ENCODE peak calls at places on chromosomes 1 and 21, in ten cellular contexts. One of them, this sample, is unnamed.

GRCh38 chr1:188169971-188170370 is 1341.2 kb downstream of the PLA2G4A start:
- DNase-seq in foreskin keratinocyte: no peak
- DNase-seq in right lobe of liver: no peak
- DNase-seq in AG04450: no peak
- DNase-seq in GM23338: no peak
- DNase-seq in Peyer's patch: no peak
- DNase-seq in H1: no peak
- DNase-seq in kidney: no peak
- DNase-seq in dorsolateral prefrontal cortex: no peak
- DNase-seq in IMR-90: no peak
- DNase-seq in this sample: no peak

GRCh38 chr1:68331117-68331865 is 99.0 kb upstream of the WLS start:
- DNase-seq in right lobe of liver: no peak
- DNase-seq in H1: no peak
- DNase-seq in kidney: no peak
- DNase-seq in GM23338: no peak
- DNase-seq in IMR-90: peak; percentile 97
- DNase-seq in Peyer's patch: no peak
- DNase-seq in AG04450: peak; percentile 84
- DNase-seq in foreskin keratinocyte: peak; percentile 72
- DNase-seq in dorsolateral prefrontal cortex: no peak
- DNase-seq in this sample: peak; percentile 44

GRCh38 chr1:91018006-91018405 is 3.8 kb downstream of the ZNF644 start:
- DNase-seq in GM23338: peak; percentile 57
- DNase-seq in dorsolateral prefrontal cortex: no peak
- DNase-seq in H1: no peak
- DNase-seq in IMR-90: no peak
- DNase-seq in right lobe of liver: no peak
- DNase-seq in Peyer's patch: no peak
- DNase-seq in foreskin keratinocyte: no peak
- DNase-seq in kidney: no peak
- DNase-seq in AG04450: no peak
- DNase-seq in this sample: no peak

GRCh38 chr1:145906954-145907755 is 2.7 kb downstream of the ITGA10 start:
- DNase-seq in right lobe of liver: no peak
- DNase-seq in dorsolateral prefrontal cortex: no peak
- DNase-seq in GM23338: no peak
- DNase-seq in Peyer's patch: no peak
- DNase-seq in foreskin keratinocyte: no peak
- DNase-seq in kidney: no peak
- DNase-seq in H1: no peak
- DNase-seq in IMR-90: peak; percentile 30
- DNase-seq in AG04450: no peak
- DNase-seq in this sample: no peak

GRCh38 chr1:70353641-70354331 is 736 bp downstream of the ANKRD13C start:
- DNase-seq in AG04450: peak; percentile 46
- DNase-seq in GM23338: peak; percentile 41
- DNase-seq in right lobe of liver: no peak
- DNase-seq in IMR-90: peak; percentile 74
- DNase-seq in kidney: peak; percentile 83
- DNase-seq in H1: no peak
- DNase-seq in foreskin keratinocyte: peak; percentile 44
- DNase-seq in Peyer's patch: no peak
- DNase-seq in dorsolateral prefrontal cortex: no peak
- DNase-seq in this sample: peak; percentile 49

GRCh38 chr1:97827887-97828286 is 92.9 kb downstream of the DPYD start:
- DNase-seq in AG04450: no peak
- DNase-seq in IMR-90: no peak
- DNase-seq in Peyer's patch: no peak
- DNase-seq in kidney: no peak
- DNase-seq in foreskin keratinocyte: no peak
- DNase-seq in H1: no peak
- DNase-seq in GM23338: peak; percentile 45
- DNase-seq in dorsolateral prefrontal cortex: no peak
- DNase-seq in right lobe of liver: no peak
- DNase-seq in this sample: no peak

GRCh38 chr1:30522031-30523004 is 201.1 kb downstream of the MATN1 start:
- DNase-seq in Peyer's patch: no peak
- DNase-seq in dorsolateral prefrontal cortex: no peak
- DNase-seq in foreskin keratinocyte: peak; percentile 58
- DNase-seq in AG04450: no peak
- DNase-seq in IMR-90: peak; percentile 8
- DNase-seq in H1: peak; percentile 31
- DNase-seq in kidney: no peak
- DNase-seq in right lobe of liver: peak; percentile 92
- DNase-seq in GM23338: no peak
- DNase-seq in this sample: no peak

GRCh38 chr1:84090447-84091244 is 53.4 kb upstream of the PRKACB start:
- DNase-seq in AG04450: no peak
- DNase-seq in kidney: no peak
- DNase-seq in right lobe of liver: no peak
- DNase-seq in IMR-90: no peak
- DNase-seq in foreskin keratinocyte: no peak
- DNase-seq in dorsolateral prefrontal cortex: no peak
- DNase-seq in Peyer's patch: no peak
- DNase-seq in H1: no peak
- DNase-seq in GM23338: no peak
- DNase-seq in this sample: no peak

GRCh38 chr21:36547464-36547863 is 67.5 kb upstream of the CLDN14 start:
- DNase-seq in AG04450: no peak
- DNase-seq in IMR-90: no peak
- DNase-seq in foreskin keratinocyte: no peak
- DNase-seq in GM23338: no peak
- DNase-seq in right lobe of liver: peak; percentile 51
- DNase-seq in kidney: no peak
- DNase-seq in Peyer's patch: no peak
- DNase-seq in H1: no peak
- DNase-seq in dorsolateral prefrontal cortex: no peak
- DNase-seq in this sample: no peak

GRCh38 chr1:210257698-210258395 is 25.3 kb downstream of the SERTAD4 start:
- DNase-seq in GM23338: no peak
- DNase-seq in dorsolateral prefrontal cortex: no peak
- DNase-seq in AG04450: no peak
- DNase-seq in Peyer's patch: no peak
- DNase-seq in right lobe of liver: no peak
- DNase-seq in kidney: peak; percentile 80
- DNase-seq in foreskin keratinocyte: peak; percentile 74
- DNase-seq in H1: no peak
- DNase-seq in IMR-90: no peak
- DNase-seq in this sample: no peak

GRCh38 chr1:154346276-154346914 is 21.1 kb downstream of the ATP8B2 start:
- DNase-seq in GM23338: no peak
- DNase-seq in H1: no peak
- DNase-seq in AG04450: no peak
- DNase-seq in kidney: no peak
- DNase-seq in Peyer's patch: no peak
- DNase-seq in dorsolateral prefrontal cortex: no peak
- DNase-seq in IMR-90: no peak
- DNase-seq in foreskin keratinocyte: no peak
- DNase-seq in right lobe of liver: no peak
- DNase-seq in this sample: no peak

GRCh38 chr1:152015766-152016165 is 21.0 kb downstream of the S100A11 start:
- DNase-seq in Peyer's patch: no peak
- DNase-seq in IMR-90: no peak
- DNase-seq in AG04450: no peak
- DNase-seq in right lobe of liver: no peak
- DNase-seq in GM23338: no peak
- DNase-seq in kidney: no peak
- DNase-seq in H1: no peak
- DNase-seq in dorsolateral prefrontal cortex: no peak
- DNase-seq in foreskin keratinocyte: no peak
- DNase-seq in this sample: no peak

GRCh38 chr1:98129486-98129885 is 208.7 kb upstream of the DPYD start:
- DNase-seq in IMR-90: no peak
- DNase-seq in foreskin keratinocyte: no peak
- DNase-seq in H1: no peak
- DNase-seq in dorsolateral prefrontal cortex: no peak
- DNase-seq in kidney: no peak
- DNase-seq in right lobe of liver: no peak
- DNase-seq in AG04450: no peak
- DNase-seq in Peyer's patch: no peak
- DNase-seq in GM23338: no peak
- DNase-seq in this sample: no peak

GRCh38 chr1:203328714-203329122 is 22.2 kb downstream of the FMOD start:
- DNase-seq in H1: no peak
- DNase-seq in Peyer's patch: peak; percentile 66
- DNase-seq in IMR-90: no peak
- DNase-seq in foreskin keratinocyte: no peak
- DNase-seq in right lobe of liver: no peak
- DNase-seq in AG04450: no peak
- DNase-seq in kidney: no peak
- DNase-seq in GM23338: peak; percentile 64
- DNase-seq in dorsolateral prefrontal cortex: no peak
- DNase-seq in this sample: no peak

GRCh38 chr1:8864713-8865397 is 13.6 kb downstream of the ENO1 start:
- DNase-seq in right lobe of liver: no peak
- DNase-seq in Peyer's patch: no peak
- DNase-seq in kidney: no peak
- DNase-seq in foreskin keratinocyte: no peak
- DNase-seq in AG04450: no peak
- DNase-seq in dorsolateral prefrontal cortex: no peak
- DNase-seq in GM23338: no peak
- DNase-seq in IMR-90: no peak
- DNase-seq in H1: no peak
- DNase-seq in this sample: no peak

GRCh38 chr1:212853658-212854057 is 4.4 kb upstream of the FLVCR1 start:
- DNase-seq in right lobe of liver: no peak
- DNase-seq in AG04450: no peak
- DNase-seq in foreskin keratinocyte: no peak
- DNase-seq in GM23338: no peak
- DNase-seq in Peyer's patch: no peak
- DNase-seq in dorsolateral prefrontal cortex: no peak
- DNase-seq in H1: no peak
- DNase-seq in IMR-90: no peak
- DNase-seq in kidney: no peak
- DNase-seq in this sample: no peak

GRCh38 chr1:188122646-188123045 is 1293.9 kb downstream of the PLA2G4A start:
- DNase-seq in IMR-90: no peak
- DNase-seq in right lobe of liver: no peak
- DNase-seq in GM23338: no peak
- DNase-seq in Peyer's patch: no peak
- DNase-seq in H1: no peak
- DNase-seq in dorsolateral prefrontal cortex: no peak
- DNase-seq in AG04450: no peak
- DNase-seq in foreskin keratinocyte: peak; percentile 61
- DNase-seq in kidney: no peak
- DNase-seq in this sample: no peak

GRCh38 chr1:6491480-6491962 is at the start of gene PLEKHG5:
- DNase-seq in foreskin keratinocyte: peak; percentile 98
- DNase-seq in Peyer's patch: no peak
- DNase-seq in AG04450: no peak
- DNase-seq in IMR-90: peak; percentile 86
- DNase-seq in H1: no peak
- DNase-seq in dorsolateral prefrontal cortex: no peak
- DNase-seq in right lobe of liver: no peak
- DNase-seq in GM23338: no peak
- DNase-seq in kidney: no peak
- DNase-seq in this sample: peak; percentile 91
- H3K27ac ChIP-seq in foreskin keratinocyte: peak within 1 kb of the TSS; percentile 100
- H3K27ac ChIP-seq in Peyer's patch: peak within 1 kb of the TSS; percentile 73
- H3K27ac ChIP-seq in AG04450: peak within 1 kb of the TSS; percentile 82
- H3K27ac ChIP-seq in IMR-90: peak within 1 kb of the TSS; percentile 80
- H3K27ac ChIP-seq in H1: no peak within 1 kb of the TSS
- H3K27ac ChIP-seq in dorsolateral prefrontal cortex: no peak within 1 kb of the TSS
- H3K27ac ChIP-seq in right lobe of liver: peak within 1 kb of the TSS; percentile 47
- H3K27ac ChIP-seq in GM23338: peak within 1 kb of the TSS; percentile 79
- H3K27ac ChIP-seq in kidney: peak within 1 kb of the TSS; percentile 63
- H3K27ac ChIP-seq in this sample: peak within 1 kb of the TSS; percentile 100

DNA sequence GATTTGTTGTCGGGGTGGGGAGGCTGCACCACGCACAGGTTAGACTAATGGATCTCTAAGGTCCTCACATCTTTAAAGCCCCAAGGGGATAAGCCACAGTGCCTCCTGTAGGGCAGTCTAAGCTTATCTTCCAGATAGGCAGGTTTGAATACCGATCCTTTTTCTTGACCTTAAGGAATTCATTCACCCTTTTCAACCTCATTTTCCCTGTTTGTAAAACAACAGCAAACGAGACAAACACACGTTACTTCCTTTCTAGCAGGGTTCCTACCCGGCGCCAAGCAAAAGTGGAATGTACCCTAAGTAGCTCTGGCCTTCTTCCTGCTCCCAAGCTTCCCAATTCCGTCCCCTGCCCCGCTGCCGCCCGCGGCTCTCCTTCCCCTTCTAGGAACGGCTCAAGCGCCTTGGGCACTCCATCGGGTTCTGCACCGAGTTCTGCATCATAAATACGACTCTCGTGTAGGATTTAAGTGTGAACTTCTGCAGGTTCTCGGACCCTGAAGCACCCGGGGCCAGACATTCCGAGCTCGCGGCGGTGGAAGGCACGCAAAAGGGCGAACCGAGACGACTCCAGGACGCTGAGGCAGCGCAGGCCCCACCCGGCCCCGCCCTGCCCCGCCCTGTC is 548 bp upstream of the CDC20 start:
- DNase-seq in GM23338: peak; percentile 82
- DNase-seq in dorsolateral prefrontal cortex: no peak
- DNase-seq in right lobe of liver: no peak
- DNase-seq in kidney: no peak
- DNase-seq in H1: no peak
- DNase-seq in IMR-90: peak; percentile 37
- DNase-seq in Peyer's patch: no peak
- DNase-seq in AG04450: no peak
- DNase-seq in foreskin keratinocyte: peak; percentile 73
- DNase-seq in this sample: peak; percentile 48
- TF ChIP-seq CTCF in GM23338: peak; percentile 76
- TF ChIP-seq CTCF in dorsolateral prefrontal cortex: peak; percentile 33
- TF ChIP-seq CTCF in right lobe of liver: no peak
- TF ChIP-seq CTCF in kidney: peak; percentile 30
- TF ChIP-seq CTCF in H1: no peak
- TF ChIP-seq CTCF in IMR-90: peak; percentile 46
- TF ChIP-seq CTCF in Peyer's patch: peak; percentile 58
- TF ChIP-seq CTCF in AG04450: peak; percentile 56
- TF ChIP-seq CTCF in foreskin keratinocyte: peak; percentile 73
- TF ChIP-seq CTCF in this sample: peak; percentile 54

DNA sequence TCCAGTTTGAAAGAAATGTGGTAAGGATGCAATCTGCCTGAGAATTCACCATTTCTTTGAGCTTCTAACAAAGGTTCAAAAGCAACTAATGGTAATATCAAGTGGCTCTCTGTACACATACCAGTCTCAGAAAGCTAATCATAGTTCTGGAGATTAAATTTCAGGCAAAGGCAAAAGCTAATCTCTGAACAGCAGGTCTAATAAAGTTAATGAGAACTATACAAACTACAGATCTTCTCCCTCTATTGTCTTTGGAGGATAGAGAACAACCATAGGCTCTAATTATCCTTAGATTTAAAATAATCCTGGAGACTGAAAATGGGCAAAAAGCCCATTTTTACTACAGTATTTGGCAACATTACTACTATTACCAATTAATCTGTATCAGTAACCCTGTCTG is 5.0 kb downstream of the DIPK1A start:
- DNase-seq in AG04450: no peak
- DNase-seq in H1: no peak
- DNase-seq in GM23338: no peak
- DNase-seq in Peyer's patch: no peak
- DNase-seq in IMR-90: no peak
- DNase-seq in dorsolateral prefrontal cortex: no peak
- DNase-seq in right lobe of liver: no peak
- DNase-seq in foreskin keratinocyte: no peak
- DNase-seq in kidney: no peak
- DNase-seq in this sample: no peak
- H3K27ac ChIP-seq in AG04450: no peak overlapping the region
- H3K27ac ChIP-seq in H1: no peak overlapping the region
- H3K27ac ChIP-seq in GM23338: no peak overlapping the region
- H3K27ac ChIP-seq in Peyer's patch: peak overlapping the region; percentile 6
- H3K27ac ChIP-seq in IMR-90: no peak overlapping the region
- H3K27ac ChIP-seq in dorsolateral prefrontal cortex: peak overlapping the region; percentile 28
- H3K27ac ChIP-seq in right lobe of liver: no peak overlapping the region
- H3K27ac ChIP-seq in foreskin keratinocyte: no peak overlapping the region
- H3K27ac ChIP-seq in kidney: no peak overlapping the region
- H3K27ac ChIP-seq in this sample: no peak overlapping the region

GRCh38 chr21:15444118-15444960 is 285.4 kb upstream of the USP25 start:
- DNase-seq in AG04450: no peak
- DNase-seq in GM23338: peak; percentile 67
- DNase-seq in foreskin keratinocyte: peak; percentile 3
- DNase-seq in H1: no peak
- DNase-seq in IMR-90: no peak
- DNase-seq in right lobe of liver: peak; percentile 81
- DNase-seq in dorsolateral prefrontal cortex: no peak
- DNase-seq in kidney: peak; percentile 47
- DNase-seq in Peyer's patch: no peak
- DNase-seq in this sample: no peak
- TF ChIP-seq CTCF in AG04450: no peak
- TF ChIP-seq CTCF in GM23338: no peak
- TF ChIP-seq CTCF in foreskin keratinocyte: no peak
- TF ChIP-seq CTCF in H1: no peak
- TF ChIP-seq CTCF in IMR-90: no peak
- TF ChIP-seq CTCF in right lobe of liver: no peak
- TF ChIP-seq CTCF in dorsolateral prefrontal cortex: no peak
- TF ChIP-seq CTCF in kidney: no peak
- TF ChIP-seq CTCF in Peyer's patch: no peak
- TF ChIP-seq CTCF in this sample: no peak

This sample was measured in RWPE1.